ENCODE peak calls at places on chromosomes 6 and 20, in eight cellular contexts. T, Q, U, W, X, G, J and I are unnamed samples.

GRCh38 chr6:14305131-14305530 is 187.6 kb downstream of the CD83 start:
- DNase-seq in T (no peak), Q (no peak), U (no peak), W (no peak), X (no peak), G (no peak), J (no peak), I (no peak)

GRCh38 chr6:11810039-11810541 is 31.5 kb upstream of the ADTRP start:
- DNase-seq in T (no peak), Q (peak), U (no peak), W (peak), X (no peak), G (no peak), J (peak), I (no peak)

GRCh38 chr6:21554286-21554685 is 39.3 kb upstream of the SOX4 start:
- DNase-seq in T (no peak), Q (no peak), U (no peak), W (no peak), X (no peak), G (no peak), J (no peak), I (no peak)

GRCh38 chr6:38352636-38353035 is 287.1 kb downstream of the BTBD9 start:
- DNase-seq in T (no peak), Q (no peak), U (no peak), W (no peak), X (no peak), G (no peak), J (no peak), I (no peak)

GRCh38 chr6:11368264-11368663 is 135.8 kb upstream of the NEDD9 start:
- DNase-seq in T (no peak), Q (no peak), U (no peak), W (no peak), X (no peak), G (no peak), J (no peak), I (no peak)

GRCh38 chr6:78300885-78301284 is 566.5 kb upstream of the IRAK1BP1 start:
- DNase-seq in T (no peak), Q (no peak), U (no peak), W (no peak), X (no peak), G (no peak), J (no peak), I (no peak)

GRCh38 chr6:5681480-5681879 is 325.2 kb downstream of the NRN1 start:
- DNase-seq in T (no peak), Q (no peak), U (no peak), W (no peak), X (no peak), G (no peak), J (no peak), I (no peak)

GRCh38 chr6:21104288-21104687 is 489.3 kb upstream of the SOX4 start:
- DNase-seq in T (no peak), Q (no peak), U (no peak), W (no peak), X (no peak), G (no peak), J (no peak), I (no peak)

GRCh38 chr6:165001502-165002157 is 307.8 kb downstream of the C6orf118 start:
- DNase-seq in T (no peak), Q (no peak), U (no peak), W (no peak), X (no peak), G (no peak), J (no peak), I (no peak)

GRCh38 chr6:40721252-40721936 is 134.2 kb upstream of the LRFN2 start:
- DNase-seq in T (no peak), Q (no peak), U (no peak), W (no peak), X (no peak), G (no peak), J (no peak), I (peak)

GRCh38 chr6:170086639-170087420 is 204.0 kb downstream of the DLL1 start:
- DNase-seq in T (no peak), Q (no peak), U (no peak), W (no peak), X (no peak), G (no peak), J (no peak), I (no peak)

GRCh38 chr6:54970337-54970736 is 123.8 kb downstream of the FAM83B start:
- DNase-seq in T (no peak), Q (no peak), U (no peak), W (no peak), X (no peak), G (no peak), J (no peak), I (no peak)

GRCh38 chr6:113997106-113997505 is 26.2 kb upstream of the HDAC2 start:
- DNase-seq in T (no peak), Q (no peak), U (no peak), W (no peak), X (no peak), G (no peak), J (peak), I (no peak)

GRCh38 chr6:87366428-87366827 is 21.8 kb downstream of the C6orf163 start:
- DNase-seq in T (no peak), Q (no peak), U (no peak), W (no peak), X (no peak), G (no peak), J (peak), I (no peak)

GRCh38 chr20:49867453-49868215 is 47.7 kb downstream of the SPATA2 start:
- DNase-seq in T (no peak), Q (no peak), U (no peak), W (no peak), X (no peak), G (no peak), J (no peak), I (no peak)

GRCh38 chr6:116561377-116562018 is 7.9 kb downstream of the CALHM4 start:
- DNase-seq in T (peak), Q (peak), U (peak), W (peak), X (peak), G (peak), J (peak), I (peak)

GRCh38 chr6:93017213-93017612 is 402.1 kb downstream of the EPHA7 start:
- DNase-seq in T (no peak), Q (no peak), U (peak), W (no peak), X (no peak), G (no peak), J (peak), I (no peak)